ENCODE peak calls at places on chromosomes 16 and 17, in four cellular contexts. G, T, A and E are unnamed samples.

GRCh38 chr16:73056383-73056782 is 8.5 kb upstream of the ZFHX3 start:
- DNase-seq in G (no peak), T (no peak), A (no peak), E (no peak)

GRCh38 chr17:2214047-2214717 is 89.4 kb downstream of the SMG6 start:
- DNase-seq in G (no peak), T (no peak), A (no peak), E (peak)

GRCh38 chr17:58007781-58008706 is 998 bp upstream of the SRSF1 start:
- DNase-seq in G (no peak), T (no peak), A (no peak), E (no peak)

GRCh38 chr17:17675925-17676534 is 5.2 kb upstream of the RAI1 start:
- DNase-seq in G (peak), T (peak), A (peak), E (no peak)

GRCh38 chr17:31216053-31216751 is 80.8 kb downstream of the OMG start:
- DNase-seq in G (peak), T (peak), A (no peak), E (no peak)

GRCh38 chr17:5661486-5662125 is 77.3 kb upstream of the NLRP1 start:
- DNase-seq in G (no peak), T (no peak), A (no peak), E (no peak)

GRCh38 chr17:30376621-30377452 is 1.9 kb upstream of the CPD start:
- DNase-seq in G (peak), T (peak), A (no peak), E (peak)

GRCh38 chr17:82126479-82127314 is 28.7 kb upstream of the FASN start:
- DNase-seq in G (no peak), T (no peak), A (no peak), E (peak)

GRCh38 chr17:13939222-13939621 is 130.1 kb upstream of the COX10 start:
- DNase-seq in G (no peak), T (no peak), A (no peak), E (no peak)

GRCh38 chr16:10683160-10683559 is 11.6 kb downstream of the TEKT5 start:
- DNase-seq in G (no peak), T (no peak), A (no peak), E (no peak)

GRCh38 chr17:49694847-49695697 is 12.7 kb downstream of the SLC35B1 start:
- DNase-seq in G (peak), T (no peak), A (peak), E (peak)

GRCh38 chr16:82300374-82300936 is 130.4 kb upstream of the MPHOSPH6 start:
- DNase-seq in G (no peak), T (no peak), A (no peak), E (no peak)

GRCh38 chr17:61837175-61838051 is 25.9 kb downstream of the BRIP1 start:
- DNase-seq in G (peak), T (peak), A (no peak), E (peak)

GRCh38 chr17:47810200-47810821 is 11.3 kb downstream of the OSBPL7 start:
- DNase-seq in G (no peak), T (no peak), A (no peak), E (no peak)

GRCh38 chr17:81025065-81025751 is 9.7 kb upstream of the BAIAP2 start:
- DNase-seq in G (no peak), T (no peak), A (no peak), E (no peak)

GRCh38 chr17:57803026-57803425 is 46.8 kb downstream of the MRPS23 start:
- DNase-seq in G (no peak), T (no peak), A (no peak), E (no peak)

GRCh38 chr17:9902116-9902515 is 3.0 kb downstream of the RCVRN start:
- DNase-seq in G (no peak), T (no peak), A (no peak), E (no peak)

GRCh38 chr16:70714526-70715112 is 28.8 kb upstream of the MTSS2 start:
- DNase-seq in G (no peak), T (no peak), A (no peak), E (no peak)

GRCh38 chr17:68061512-68062313 is 26.2 kb downstream of the KPNA2 start:
- DNase-seq in G (peak), T (no peak), A (no peak), E (no peak)

GRCh38 chr17:47918003-47918402 is 22.0 kb downstream of the SP2 start:
- DNase-seq in G (no peak), T (no peak), A (no peak), E (no peak)

GRCh38 chr16:21684199-21684598 is 20.4 kb downstream of the OTOA start:
- DNase-seq in G (peak), T (peak), A (no peak), E (peak)

GRCh38 chr16:85663891-85664321 is 24.8 kb downstream of the GINS2 start:
- DNase-seq in G (no peak), T (peak), A (no peak), E (no peak)